ENCODE peak calls at places on chromosomes 6 and 20, in ten cellular contexts. One of them, this sample, is unnamed.

GRCh38 chr6:139337830-139338229 is 36.6 kb downstream of the CITED2 start:
- DNase-seq in A549: no peak
- DNase-seq in IMR-90: no peak
- DNase-seq in adrenal gland: no peak
- DNase-seq in breast epithelium: no peak
- DNase-seq in body of pancreas: no peak
- DNase-seq in stomach: no peak
- DNase-seq in H54: no peak
- DNase-seq in heart left ventricle: no peak
- DNase-seq in transverse colon: no peak
- DNase-seq in this sample: no peak

GRCh38 chr6:24513602-24514001 is 18.8 kb downstream of the ALDH5A1 start:
- DNase-seq in A549: no peak
- DNase-seq in stomach: no peak
- DNase-seq in adrenal gland: no peak
- DNase-seq in heart left ventricle: no peak
- DNase-seq in body of pancreas: no peak
- DNase-seq in H54: no peak
- DNase-seq in IMR-90: no peak
- DNase-seq in transverse colon: peak; percentile 33
- DNase-seq in breast epithelium: no peak
- DNase-seq in this sample: no peak

GRCh38 chr6:129236110-129236509 is 353.2 kb downstream of the LAMA2 start:
- DNase-seq in H54: no peak
- DNase-seq in body of pancreas: no peak
- DNase-seq in transverse colon: no peak
- DNase-seq in IMR-90: no peak
- DNase-seq in breast epithelium: no peak
- DNase-seq in A549: no peak
- DNase-seq in heart left ventricle: no peak
- DNase-seq in stomach: no peak
- DNase-seq in adrenal gland: no peak
- DNase-seq in this sample: no peak

GRCh38 chr6:45922728-45923351 is 92.8 kb downstream of the CLIC5 start:
- DNase-seq in A549: peak; percentile 33
- DNase-seq in body of pancreas: peak; percentile 35
- DNase-seq in stomach: peak; percentile 53
- DNase-seq in adrenal gland: peak; percentile 79
- DNase-seq in IMR-90: peak; percentile 61
- DNase-seq in heart left ventricle: peak; percentile 72
- DNase-seq in breast epithelium: no peak
- DNase-seq in H54: peak; percentile 45
- DNase-seq in transverse colon: peak; percentile 61
- DNase-seq in this sample: peak; percentile 36

GRCh38 chr6:37054580-37054979 is 49.1 kb downstream of the FGD2 start:
- DNase-seq in stomach: no peak
- DNase-seq in heart left ventricle: no peak
- DNase-seq in body of pancreas: no peak
- DNase-seq in H54: no peak
- DNase-seq in transverse colon: no peak
- DNase-seq in breast epithelium: no peak
- DNase-seq in IMR-90: no peak
- DNase-seq in adrenal gland: no peak
- DNase-seq in A549: no peak
- DNase-seq in this sample: no peak

GRCh38 chr6:134381926-134382325 is 64.0 kb upstream of the SGK1 start:
- DNase-seq in transverse colon: peak; percentile 77
- DNase-seq in adrenal gland: no peak
- DNase-seq in body of pancreas: no peak
- DNase-seq in heart left ventricle: no peak
- DNase-seq in IMR-90: no peak
- DNase-seq in breast epithelium: no peak
- DNase-seq in H54: no peak
- DNase-seq in A549: no peak
- DNase-seq in stomach: peak; percentile 52
- DNase-seq in this sample: no peak

GRCh38 chr20:57844626-57845596 is 135.1 kb upstream of the PMEPA1 start:
- DNase-seq in H54: no peak
- DNase-seq in heart left ventricle: no peak
- DNase-seq in breast epithelium: no peak
- DNase-seq in transverse colon: no peak
- DNase-seq in body of pancreas: no peak
- DNase-seq in A549: no peak
- DNase-seq in stomach: no peak
- DNase-seq in IMR-90: no peak
- DNase-seq in adrenal gland: no peak
- DNase-seq in this sample: no peak

GRCh38 chr6:157716553-157716952 is 106.5 kb upstream of the SNX9 start:
- DNase-seq in stomach: no peak
- DNase-seq in body of pancreas: no peak
- DNase-seq in IMR-90: no peak
- DNase-seq in A549: no peak
- DNase-seq in heart left ventricle: no peak
- DNase-seq in breast epithelium: no peak
- DNase-seq in transverse colon: no peak
- DNase-seq in H54: no peak
- DNase-seq in adrenal gland: no peak
- DNase-seq in this sample: no peak

GRCh38 chr6:163176097-163176496 is 238.4 kb upstream of the QKI start:
- DNase-seq in breast epithelium: no peak
- DNase-seq in A549: no peak
- DNase-seq in body of pancreas: no peak
- DNase-seq in H54: no peak
- DNase-seq in adrenal gland: no peak
- DNase-seq in heart left ventricle: no peak
- DNase-seq in IMR-90: no peak
- DNase-seq in transverse colon: no peak
- DNase-seq in stomach: no peak
- DNase-seq in this sample: no peak

GRCh38 chr6:121485359-121485809 is 49.9 kb downstream of the GJA1 start:
- DNase-seq in adrenal gland: no peak
- DNase-seq in IMR-90: peak; percentile 14
- DNase-seq in breast epithelium: no peak
- DNase-seq in stomach: no peak
- DNase-seq in body of pancreas: no peak
- DNase-seq in A549: peak; percentile 82
- DNase-seq in H54: no peak
- DNase-seq in heart left ventricle: no peak
- DNase-seq in transverse colon: no peak
- DNase-seq in this sample: no peak

GRCh38 chr6:44004625-44005506 is 122.4 kb downstream of the MRPL14 start:
- DNase-seq in body of pancreas: peak; percentile 44
- DNase-seq in stomach: no peak
- DNase-seq in breast epithelium: no peak
- DNase-seq in H54: peak; percentile 82
- DNase-seq in IMR-90: peak; percentile 33
- DNase-seq in A549: peak; percentile 39
- DNase-seq in transverse colon: no peak
- DNase-seq in heart left ventricle: peak; percentile 64
- DNase-seq in adrenal gland: peak; percentile 50
- DNase-seq in this sample: no peak
- TF ChIP-seq POLR2A in body of pancreas: no peak
- TF ChIP-seq POLR2A in stomach: no peak
- TF ChIP-seq POLR2A in breast epithelium: no peak
- TF ChIP-seq POLR2A in H54: peak; percentile 20
- TF ChIP-seq POLR2A in IMR-90: no peak
- TF ChIP-seq POLR2A in A549: no peak
- TF ChIP-seq POLR2A in transverse colon: no peak
- TF ChIP-seq POLR2A in heart left ventricle: no peak
- TF ChIP-seq POLR2A in adrenal gland: no peak
- TF ChIP-seq POLR2A in this sample: peak; percentile 41

GRCh38 chr6:3351105-3351676 is 92.4 kb downstream of the PSMG4 start:
- DNase-seq in A549: no peak
- DNase-seq in IMR-90: no peak
- DNase-seq in breast epithelium: no peak
- DNase-seq in transverse colon: no peak
- DNase-seq in adrenal gland: no peak
- DNase-seq in body of pancreas: no peak
- DNase-seq in heart left ventricle: no peak
- DNase-seq in H54: no peak
- DNase-seq in stomach: no peak
- DNase-seq in this sample: no peak

GRCh38 chr6:3353504-3353903 is 94.8 kb downstream of the PSMG4 start:
- DNase-seq in stomach: no peak
- DNase-seq in transverse colon: no peak
- DNase-seq in A549: no peak
- DNase-seq in breast epithelium: no peak
- DNase-seq in heart left ventricle: no peak
- DNase-seq in adrenal gland: no peak
- DNase-seq in H54: no peak
- DNase-seq in body of pancreas: no peak
- DNase-seq in IMR-90: no peak
- DNase-seq in this sample: no peak

GRCh38 chr6:3351837-3352524 is 93.2 kb downstream of the PSMG4 start:
- DNase-seq in stomach: no peak
- DNase-seq in adrenal gland: no peak
- DNase-seq in IMR-90: no peak
- DNase-seq in H54: no peak
- DNase-seq in heart left ventricle: no peak
- DNase-seq in body of pancreas: no peak
- DNase-seq in A549: no peak
- DNase-seq in breast epithelium: no peak
- DNase-seq in transverse colon: no peak
- DNase-seq in this sample: no peak

GRCh38 chr6:3353939-3354338 is 95.2 kb downstream of the PSMG4 start:
- DNase-seq in breast epithelium: no peak
- DNase-seq in H54: no peak
- DNase-seq in stomach: no peak
- DNase-seq in IMR-90: no peak
- DNase-seq in body of pancreas: no peak
- DNase-seq in A549: no peak
- DNase-seq in adrenal gland: no peak
- DNase-seq in transverse colon: no peak
- DNase-seq in heart left ventricle: no peak
- DNase-seq in this sample: no peak

GRCh38 chr6:3352678-3353077 is 93.9 kb downstream of the PSMG4 start:
- DNase-seq in adrenal gland: no peak
- DNase-seq in A549: no peak
- DNase-seq in body of pancreas: no peak
- DNase-seq in transverse colon: no peak
- DNase-seq in stomach: no peak
- DNase-seq in H54: no peak
- DNase-seq in breast epithelium: no peak
- DNase-seq in heart left ventricle: no peak
- DNase-seq in IMR-90: no peak
- DNase-seq in this sample: no peak
- TF ChIP-seq POLR2A in adrenal gland: no peak
- TF ChIP-seq POLR2A in A549: no peak
- TF ChIP-seq POLR2A in body of pancreas: no peak
- TF ChIP-seq POLR2A in transverse colon: no peak
- TF ChIP-seq POLR2A in stomach: no peak
- TF ChIP-seq POLR2A in H54: no peak
- TF ChIP-seq POLR2A in breast epithelium: no peak
- TF ChIP-seq POLR2A in heart left ventricle: no peak
- TF ChIP-seq POLR2A in IMR-90: no peak
- TF ChIP-seq POLR2A in this sample: no peak

DNA sequence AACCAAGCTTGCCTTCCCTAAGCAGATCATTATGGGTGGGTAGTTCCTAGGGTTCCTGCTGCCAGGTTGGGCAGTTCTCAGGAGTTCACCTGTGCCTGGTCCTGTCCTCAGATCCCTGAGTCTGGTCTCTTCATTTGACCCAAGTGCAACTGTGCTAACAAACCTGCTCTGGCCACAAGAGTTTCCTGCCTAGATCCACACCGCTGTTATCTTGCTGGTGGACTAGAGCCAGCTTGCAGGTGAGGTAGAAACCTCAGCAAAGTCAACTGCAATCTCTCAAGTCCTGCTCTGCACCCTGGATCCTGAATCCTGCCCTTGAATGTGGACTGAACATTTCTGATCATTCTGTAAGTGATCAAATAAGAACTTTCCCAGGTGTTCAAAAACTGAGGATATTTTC is 191.8 kb upstream of the LRFN2 start:
- DNase-seq in breast epithelium: no peak
- DNase-seq in A549: no peak
- DNase-seq in body of pancreas: peak; percentile 26
- DNase-seq in stomach: peak; percentile 66
- DNase-seq in heart left ventricle: no peak
- DNase-seq in IMR-90: no peak
- DNase-seq in adrenal gland: no peak
- DNase-seq in transverse colon: no peak
- DNase-seq in H54: no peak
- DNase-seq in this sample: no peak
- TF ChIP-seq POLR2A in breast epithelium: no peak
- TF ChIP-seq POLR2A in A549: no peak
- TF ChIP-seq POLR2A in body of pancreas: no peak
- TF ChIP-seq POLR2A in stomach: no peak
- TF ChIP-seq POLR2A in heart left ventricle: no peak
- TF ChIP-seq POLR2A in IMR-90: no peak
- TF ChIP-seq POLR2A in adrenal gland: no peak
- TF ChIP-seq POLR2A in transverse colon: no peak
- TF ChIP-seq POLR2A in H54: no peak
- TF ChIP-seq POLR2A in this sample: no peak

GRCh38 chr6:28758818-28759235 is 165.0 kb downstream of the TRIM27 start:
- DNase-seq in IMR-90: no peak
- DNase-seq in A549: no peak
- DNase-seq in stomach: no peak
- DNase-seq in transverse colon: no peak
- DNase-seq in breast epithelium: no peak
- DNase-seq in adrenal gland: no peak
- DNase-seq in body of pancreas: no peak
- DNase-seq in H54: no peak
- DNase-seq in heart left ventricle: no peak
- DNase-seq in this sample: no peak

GRCh38 chr6:28751963-28752350 is 171.8 kb downstream of the TRIM27 start:
- DNase-seq in adrenal gland: no peak
- DNase-seq in A549: no peak
- DNase-seq in transverse colon: no peak
- DNase-seq in H54: no peak
- DNase-seq in stomach: no peak
- DNase-seq in breast epithelium: no peak
- DNase-seq in IMR-90: no peak
- DNase-seq in heart left ventricle: no peak
- DNase-seq in body of pancreas: no peak
- DNase-seq in this sample: no peak

GRCh38 chr6:28756555-28756918 is 167.2 kb downstream of the TRIM27 start:
- DNase-seq in breast epithelium: no peak
- DNase-seq in heart left ventricle: no peak
- DNase-seq in transverse colon: no peak
- DNase-seq in adrenal gland: no peak
- DNase-seq in IMR-90: no peak
- DNase-seq in stomach: no peak
- DNase-seq in body of pancreas: no peak
- DNase-seq in A549: peak; percentile 68
- DNase-seq in H54: no peak
- DNase-seq in this sample: no peak

GRCh38 chr6:28758046-28758817 is 165.6 kb downstream of the TRIM27 start:
- DNase-seq in IMR-90: peak; percentile 48
- DNase-seq in stomach: no peak
- DNase-seq in A549: peak; percentile 88
- DNase-seq in H54: no peak
- DNase-seq in heart left ventricle: no peak
- DNase-seq in adrenal gland: peak; percentile 33
- DNase-seq in body of pancreas: no peak
- DNase-seq in breast epithelium: no peak
- DNase-seq in transverse colon: no peak
- DNase-seq in this sample: peak; percentile 39

GRCh38 chr6:28757429-28758045 is 166.2 kb downstream of the TRIM27 start:
- DNase-seq in A549: peak; percentile 83
- DNase-seq in breast epithelium: no peak
- DNase-seq in adrenal gland: no peak
- DNase-seq in heart left ventricle: no peak
- DNase-seq in IMR-90: no peak
- DNase-seq in body of pancreas: no peak
- DNase-seq in H54: no peak
- DNase-seq in stomach: no peak
- DNase-seq in transverse colon: no peak
- DNase-seq in this sample: no peak
- TF ChIP-seq POLR2A in A549: no peak
- TF ChIP-seq POLR2A in breast epithelium: no peak
- TF ChIP-seq POLR2A in adrenal gland: no peak
- TF ChIP-seq POLR2A in heart left ventricle: no peak
- TF ChIP-seq POLR2A in IMR-90: no peak
- TF ChIP-seq POLR2A in body of pancreas: no peak
- TF ChIP-seq POLR2A in H54: no peak
- TF ChIP-seq POLR2A in stomach: no peak
- TF ChIP-seq POLR2A in transverse colon: no peak
- TF ChIP-seq POLR2A in this sample: no peak

This sample was measured in erythroblast.